ENCODE peak calls at places on chromosomes 4 and X, in nine cellular contexts. Q is CD8-positive, alpha-beta T cell; I is MM.1S; M is heart right ventricle; H is IMR-90; S is A549; J is CD8-positive, alpha-beta memory T cell; L is hepatocyte; W is cardiac muscle cell. D is an unnamed sample. For H3K4me1, the result is how much of the 10 kb centered on the place peaks cover.

GRCh38 chr4:9859774-9860173 is 78.3 kb downstream of the DRD5 start:
- DNase-seq in J (no peak), Q (no peak), H (no peak), S (no peak), I (no peak), M (no peak), W (no peak), L (no peak), D (no peak)

GRCh38 chrX:119790977-119791436 is 423 bp downstream of the RPL39 start:
- DNase-seq in I (peak), L (peak), S (no peak), H (peak), W (peak), J (peak), Q (peak), M (peak), D (peak)

GRCh38 chr4:139769355-139769754 is 103.7 kb downstream of the MGST2 start:
- DNase-seq in L (no peak), I (no peak), M (no peak), S (no peak), Q (no peak), H (no peak), J (no peak), W (no peak), D (no peak)

GRCh38 chr4:165767671-165768070 is 105.4 kb upstream of the TLL1 start:
- DNase-seq in I (no peak), Q (no peak), M (no peak), L (no peak), J (no peak), S (no peak), W (no peak), H (no peak), D (no peak)

GRCh38 chr4:39668835-39669234 is 29.1 kb upstream of the UBE2K start:
- DNase-seq in H (no peak), J (no peak), M (no peak), I (no peak), S (no peak), Q (no peak), L (no peak), W (no peak), D (no peak)

GRCh38 chr4:110483516-110483915 is 7.6 kb downstream of the ENPEP start:
- DNase-seq in H (no peak), Q (no peak), W (no peak), M (no peak), L (no peak), S (no peak), J (no peak), I (no peak), D (no peak)

GRCh38 chr4:21012851-21013331 is 312.6 kb downstream of the PACRGL start:
- DNase-seq in H (no peak), J (no peak), Q (no peak), W (no peak), L (no peak), M (no peak), S (no peak), I (no peak), D (no peak)

GRCh38 chrX:100512471-100512870 is 72.3 kb upstream of the TNMD start:
- DNase-seq in W (peak), L (peak), M (no peak), I (no peak), S (peak), H (peak), Q (no peak), J (peak), D (no peak)

GRCh38 chr4:41525129-41525528 is 12.8 kb upstream of the LIMCH1 start:
- DNase-seq in W (peak), H (peak), S (peak), J (no peak), M (no peak), Q (no peak), I (no peak), L (peak), D (peak)

GRCh38 chr4:25922812-25923369 is 8.9 kb downstream of the SMIM20 start:
- DNase-seq in J (no peak), M (no peak), L (no peak), I (no peak), Q (no peak), W (no peak), S (no peak), H (no peak), D (no peak)

GRCh38 chr4:108272566-108272965 is 103.8 kb upstream of the LEF1 start:
- DNase-seq in Q (no peak), L (no peak), I (no peak), H (peak), M (no peak), W (no peak), S (no peak), J (no peak), D (no peak)

GRCh38 chr4:143700420-143701352 is at the start of gene FREM3:
- DNase-seq in L (peak), I (no peak), H (no peak), J (no peak), Q (no peak), W (peak), M (no peak), S (no peak), D (no peak)

GRCh38 chr4:34422472-34422871 is 1821.8 kb downstream of the ARAP2 start:
- DNase-seq in L (peak), I (no peak), H (no peak), W (no peak), S (no peak), J (no peak), Q (no peak), M (no peak), D (no peak)

GRCh38 chr4:19678763-19679162 is 572.9 kb upstream of the SLIT2 start:
- DNase-seq in M (no peak), I (no peak), L (no peak), J (no peak), S (no peak), H (peak), W (no peak), Q (no peak), D (no peak)

GRCh38 chr4:10109995-10110670 is 6.5 kb downstream of the WDR1 start:
- DNase-seq in S (no peak), Q (no peak), H (no peak), L (no peak), W (no peak), M (no peak), I (no peak), J (no peak), D (no peak)

GRCh38 chr4:37425857-37426256 is 181.3 kb downstream of the NWD2 start:
- DNase-seq in L (no peak), J (no peak), M (no peak), W (no peak), Q (no peak), S (no peak), I (no peak), H (no peak), D (no peak)

GRCh38 chr4:38223801-38224236 is 263.6 kb downstream of the PTTG2 start:
- DNase-seq in Q (no peak), H (no peak), W (no peak), L (peak), M (no peak), I (no peak), S (no peak), J (no peak), D (no peak)

GRCh38 chr4:94455081-94455480 is 3.3 kb downstream of the PDLIM5 start:
- DNase-seq in H (peak), M (peak), S (peak), Q (no peak), W (no peak), L (peak), J (no peak), I (no peak), D (peak)

GRCh38 chr4:107380190-107380589 is 339.8 kb downstream of the PAPSS1 start:
- DNase-seq in J (no peak), M (no peak), I (no peak), H (no peak), L (no peak), S (no peak), W (no peak), Q (no peak), D (no peak)

GRCh38 chr4:105281016-105281415 is 134.3 kb downstream of the TET2 start:
- DNase-seq in M (no peak), H (no peak), I (no peak), J (no peak), W (no peak), L (no peak), S (no peak), Q (no peak), D (no peak)

GRCh38 chr4:168139336-168139735 is 47.0 kb downstream of the ANXA10 start:
- DNase-seq in S (no peak), W (no peak), M (no peak), H (peak), L (no peak), Q (no peak), I (no peak), J (no peak), D (no peak)

GRCh38 chr4:159398236-159398638 is 295.4 kb downstream of the RAPGEF2 start:
- DNase-seq in H (peak), L (no peak), W (no peak), Q (no peak), S (no peak), J (no peak), I (no peak), M (no peak), D (no peak)

GRCh38 chr4:1626151-1626550 is 58.0 kb downstream of the FAM53A start:
- DNase-seq in H (no peak), L (no peak), I (no peak), J (no peak), W (no peak), S (no peak), Q (no peak), M (no peak), D (no peak)

GRCh38 chrX:345020-345925 is 26.7 kb upstream of the GTPBP6 start:
- DNase-seq in H (no peak), W (no peak), I (no peak), J (no peak), S (no peak), L (no peak), M (no peak), Q (no peak), D (no peak)

GRCh38 chr4:110184124-110184790 is 14.2 kb downstream of the ELOVL6 start:
- DNase-seq in S (no peak), H (no peak), I (no peak), W (no peak), J (no peak), L (no peak), M (no peak), Q (no peak), D (no peak)

GRCh38 chr4:156763511-156763910 is 208.1 kb downstream of the PDGFC start:
- DNase-seq in S (no peak), H (peak), W (no peak), J (no peak), I (no peak), M (no peak), Q (no peak), L (no peak), D (no peak)

GRCh38 chr4:14259926-14260325 is 632.4 kb upstream of the BOD1L1 start:
- DNase-seq in I (no peak), Q (no peak), L (no peak), S (no peak), J (no peak), H (no peak), M (no peak), W (no peak), D (no peak)

GRCh38 chr4:119206178-119206577 is 6.3 kb upstream of the USP53 start:
- DNase-seq in H (no peak), S (no peak), W (no peak), J (no peak), M (no peak), I (no peak), L (no peak), Q (no peak), D (no peak)

GRCh38 chr4:150012851-150013360 is 65.3 kb upstream of the DCLK2 start:
- DNase-seq in I (no peak), M (no peak), H (peak), L (no peak), W (no peak), J (no peak), Q (no peak), S (no peak), D (no peak)

GRCh38 chr4:60865238-60865637 is 334.9 kb upstream of the ADGRL3 start:
- DNase-seq in S (no peak), I (no peak), L (no peak), W (peak), Q (no peak), M (no peak), J (no peak), H (no peak), D (no peak)

DNA sequence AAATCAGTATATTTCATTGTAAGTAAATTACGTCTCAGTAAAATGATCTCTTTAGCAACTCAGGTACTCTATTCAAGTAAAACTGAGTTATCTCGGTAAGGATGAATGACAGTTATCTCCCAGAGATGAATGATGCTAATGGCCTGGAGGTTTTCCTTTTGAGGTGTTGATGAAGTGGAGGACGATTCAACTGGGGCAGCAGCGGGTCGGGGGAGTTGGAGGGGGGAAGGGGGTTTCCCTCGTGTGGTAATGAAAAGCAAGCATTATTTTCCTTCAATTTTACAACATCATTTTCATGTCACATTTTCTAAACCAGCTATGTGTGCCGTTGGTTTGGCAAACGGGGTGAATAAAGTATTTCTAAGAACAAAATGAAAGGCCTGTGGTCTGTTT is 92.4 kb upstream of the ATXN3L start:
- DNase-seq in L (no peak), W (no peak), I (no peak), Q (no peak), J (no peak), S (no peak), H (no peak), M (no peak), D (no peak)
- H3K4me1 ChIP-seq in L (under half), W (under half), I (under half), Q (under half), J (under half), S (under half), H (under half), M (under half), D (under half)

DNA sequence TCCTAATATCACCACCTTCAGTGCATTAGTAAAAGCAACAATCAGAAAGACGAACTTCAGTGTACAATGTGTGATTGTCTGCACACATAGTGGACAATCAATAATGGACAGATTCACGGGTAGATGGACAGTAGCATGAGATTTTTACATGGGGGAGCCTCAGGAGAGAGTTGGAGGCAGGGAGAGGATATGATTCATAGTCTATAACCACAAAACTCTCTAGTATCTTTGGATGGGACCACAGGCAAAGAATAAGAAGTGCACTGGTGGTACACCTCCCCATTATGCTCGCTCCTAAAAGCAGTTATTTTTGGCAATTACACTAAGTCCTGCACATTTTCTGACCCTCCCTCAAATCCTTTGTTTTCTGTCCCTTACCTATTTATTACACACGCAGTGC is 624.4 kb upstream of the ACTRT1 start:
- DNase-seq in S (no peak), J (no peak), H (no peak), W (no peak), M (no peak), L (no peak), I (no peak), Q (no peak), D (no peak)
- H3K4me3 ChIP-seq in S (no peak), J (no peak), H (no peak), W (no peak), M (no peak), L (no peak), I (no peak), Q (no peak), D (no peak)

GRCh38 chrX:153735274-153735673 is 10.6 kb downstream of the ABCD1 start:
- DNase-seq in L (no peak), W (no peak), I (peak), M (no peak), Q (no peak), S (no peak), J (no peak), H (no peak), D (no peak)
- H3K4me1 ChIP-seq in L (under half), W (under half), I (under half), M (under half), Q (under half), S (under half), J (under half), H (under half), D (under half)

GRCh38 chr4:169773889-169774288 is 16.1 kb upstream of the HPF1 start:
- DNase-seq in M (no peak), I (no peak), W (no peak), H (no peak), Q (no peak), S (no peak), L (no peak), J (no peak), D (no peak)
- H3K4me3 ChIP-seq in M (no peak), I (no peak), W (no peak), H (no peak), Q (no peak), S (no peak), L (no peak), J (no peak), D (no peak)

DNA sequence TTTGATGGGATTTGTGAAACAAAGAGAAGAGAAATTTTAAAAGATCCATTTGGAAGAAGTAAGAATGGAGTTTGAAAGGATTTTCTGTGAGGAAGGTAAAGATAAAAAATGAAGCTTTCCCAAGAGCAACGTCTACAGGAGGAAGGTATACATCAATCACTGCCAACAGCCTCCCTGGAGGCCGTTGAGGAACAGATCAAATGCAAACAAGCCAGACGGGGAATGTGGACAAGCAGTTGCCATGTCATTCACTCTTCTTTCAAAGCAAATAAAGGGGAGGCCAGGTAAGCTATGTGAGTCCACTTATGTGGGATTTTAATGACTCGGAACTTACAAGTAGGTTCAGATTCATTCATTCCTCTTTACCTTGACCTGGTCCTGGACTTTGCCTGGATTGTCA is 1020.5 kb upstream of the AGA start:
- DNase-seq in M (no peak), L (no peak), H (no peak), I (no peak), Q (no peak), J (no peak), W (no peak), S (no peak), D (peak)
- H3K4me1 ChIP-seq in M (under half), L (under half), H (under half), I (under half), Q (under half), J (under half), W (under half), S (under half), D (under half)

DNA sequence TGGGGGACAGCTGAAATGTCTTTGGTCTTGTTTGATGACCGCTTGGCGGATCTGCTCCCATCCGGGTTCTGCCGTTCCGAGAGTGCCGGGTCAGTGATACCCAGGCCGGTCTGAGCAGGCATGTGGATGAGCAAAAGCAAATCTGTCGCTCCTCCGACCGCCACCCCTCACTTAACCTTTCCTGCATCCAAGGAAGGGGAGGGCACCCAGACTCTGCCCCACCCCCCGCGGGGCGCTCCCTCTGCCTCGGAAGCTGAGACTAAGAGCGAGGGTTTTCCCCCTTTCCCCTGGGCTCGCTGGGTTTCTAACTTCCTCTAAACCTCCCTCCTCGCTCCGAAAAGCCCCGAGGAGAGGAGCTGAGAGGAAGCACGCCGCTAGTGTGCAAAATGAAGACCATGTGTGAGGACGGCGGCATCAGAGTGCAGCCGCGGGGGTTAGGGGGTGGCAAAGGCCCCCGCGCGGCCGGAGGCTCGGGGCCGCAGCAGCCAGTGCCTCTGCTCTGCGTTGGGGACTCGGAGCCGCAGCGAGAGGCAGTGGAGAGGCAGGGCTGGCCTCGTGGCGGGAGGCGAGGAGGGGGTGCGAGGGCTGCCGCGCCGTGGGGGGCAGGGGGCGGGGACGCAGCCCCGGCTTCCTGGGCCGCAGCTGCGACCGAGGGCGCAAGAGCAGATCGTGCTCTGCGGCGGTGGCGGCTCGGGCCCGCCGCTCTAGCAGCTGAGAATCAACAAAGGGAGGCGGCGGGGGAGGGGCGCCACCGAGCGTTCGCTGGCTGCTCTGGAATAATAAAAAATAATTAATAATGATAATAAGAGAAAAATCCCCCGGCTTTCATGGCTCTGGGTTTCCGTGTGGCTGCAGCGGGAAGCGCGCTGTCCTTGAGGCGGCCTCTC is 55.8 kb upstream of the BCOR start:
- DNase-seq in I (peak), M (no peak), H (no peak), W (peak), Q (peak), S (peak), L (peak), J (peak), D (no peak)
- H3K4me3 ChIP-seq in I (peak), M (peak), H (no peak), W (peak), Q (peak), S (peak), L (peak), J (peak), D (peak)

D was measured in Caco-2.